ENCODE peak calls at places on chromosome 17, in seven cellular contexts. W is hepatocyte; R is CD8-positive, alpha-beta memory T cell; T is right atrium auricular region; A is tibial artery; S is adrenal gland; U is neural progenitor cell. L is an unnamed sample. For H3K36me3, the result is how much of the 10 kb centered on the place peaks cover.

GRCh38 chr17:74715144-74715543 is 2.4 kb upstream of the CD300LF start:
- DNase-seq in W (peak), R (no peak), T (no peak), A (no peak), S (no peak), U (no peak), L (peak)

GRCh38 chr17:12085076-12085949 is 64.6 kb downstream of the MAP2K4 start:
- DNase-seq in W (no peak), R (no peak), T (no peak), A (no peak), S (no peak), U (no peak), L (no peak)

GRCh38 chr17:69734656-69735055 is 320.2 kb downstream of the MAP2K6 start:
- DNase-seq in W (no peak), R (no peak), T (no peak), A (no peak), S (no peak), U (no peak), L (no peak)

GRCh38 chr17:4833941-4834501 is 881 bp downstream of the MINK1 start:
- DNase-seq in W (peak), R (no peak), T (peak), A (no peak), S (peak), U (peak), L (peak)

GRCh38 chr17:77434136-77435114 is 293.7 kb downstream of the SEC14L1 start:
- DNase-seq in W (no peak), R (no peak), T (no peak), A (no peak), S (no peak), U (no peak), L (no peak)

GRCh38 chr17:50988427-50988826 is 122.3 kb upstream of the TOB1 start:
- DNase-seq in W (no peak), R (no peak), T (no peak), A (no peak), S (no peak), U (no peak), L (no peak)

GRCh38 chr17:45906927-45907622 is 12.7 kb downstream of the MAPT start:
- DNase-seq in W (no peak), R (no peak), T (no peak), A (no peak), S (no peak), U (no peak), L (no peak)

GRCh38 chr17:44222112-44222869 is 2.8 kb upstream of the UBTF start:
- DNase-seq in W (peak), R (no peak), T (peak), A (peak), S (peak), U (peak), L (peak)

GRCh38 chr17:1898332-1898731 is 68.5 kb downstream of the RPA1 start:
- DNase-seq in W (no peak), R (no peak), T (no peak), A (no peak), S (no peak), U (no peak), L (no peak)

GRCh38 chr17:46182961-46183360 is 10.3 kb downstream of the KANSL1 start:
- DNase-seq in W (peak), R (no peak), T (no peak), A (no peak), S (no peak), U (peak), L (no peak)

GRCh38 chr17:28958820-28959455 is 7.6 kb upstream of the PHF12 start:
- DNase-seq in W (no peak), R (no peak), T (no peak), A (peak), S (no peak), U (no peak), L (no peak)

GRCh38 chr17:13626703-13627102 is 25.0 kb upstream of the HS3ST3A1 start:
- DNase-seq in W (no peak), R (no peak), T (no peak), A (no peak), S (no peak), U (no peak), L (no peak)

GRCh38 chr17:18377437-18378204 is at the start of gene EVPLL:
- DNase-seq in W (no peak), R (no peak), T (peak), A (no peak), S (peak), U (no peak), L (peak)

GRCh38 chr17:31373150-31374082 is 18.1 kb upstream of the RAB11FIP4 start:
- DNase-seq in W (peak), R (no peak), T (no peak), A (no peak), S (peak), U (peak), L (peak)

GRCh38 chr17:75688209-75688771 is 21.2 kb downstream of the SAP30BP start:
- DNase-seq in W (no peak), R (no peak), T (no peak), A (no peak), S (no peak), U (peak), L (no peak)

GRCh38 chr17:44653954-44654353 is 2.3 kb upstream of the MEIOC start:
- DNase-seq in W (no peak), R (no peak), T (no peak), A (no peak), S (no peak), U (no peak), L (no peak)

GRCh38 chr17:77681820-77682219 is 276.7 kb upstream of the TNRC6C start:
- DNase-seq in W (peak), R (no peak), T (no peak), A (peak), S (peak), U (no peak), L (no peak)

GRCh38 chr17:75081611-75082540 is 5.9 kb upstream of the SLC16A5 start:
- DNase-seq in W (peak), R (no peak), T (no peak), A (no peak), S (no peak), U (no peak), L (no peak)

GRCh38 chr17:40696651-40697072 is 6.9 kb downstream of the KRT24 start:
- DNase-seq in W (no peak), R (no peak), T (no peak), A (no peak), S (no peak), U (no peak), L (no peak)

GRCh38 chr17:62048262-62048661 is 16.8 kb downstream of the MED13 start:
- DNase-seq in W (no peak), R (no peak), T (no peak), A (no peak), S (no peak), U (no peak), L (no peak)

GRCh38 chr17:62051053-62051452 is 14.0 kb downstream of the MED13 start:
- DNase-seq in W (no peak), R (no peak), T (no peak), A (no peak), S (no peak), U (no peak), L (no peak)

GRCh38 chr17:62049299-62049698 is 15.8 kb downstream of the MED13 start:
- DNase-seq in W (no peak), R (no peak), T (no peak), A (no peak), S (no peak), U (no peak), L (no peak)

GRCh38 chr17:62057696-62058095 is 7.4 kb downstream of the MED13 start:
- DNase-seq in W (no peak), R (no peak), T (no peak), A (no peak), S (no peak), U (no peak), L (no peak)

DNA sequence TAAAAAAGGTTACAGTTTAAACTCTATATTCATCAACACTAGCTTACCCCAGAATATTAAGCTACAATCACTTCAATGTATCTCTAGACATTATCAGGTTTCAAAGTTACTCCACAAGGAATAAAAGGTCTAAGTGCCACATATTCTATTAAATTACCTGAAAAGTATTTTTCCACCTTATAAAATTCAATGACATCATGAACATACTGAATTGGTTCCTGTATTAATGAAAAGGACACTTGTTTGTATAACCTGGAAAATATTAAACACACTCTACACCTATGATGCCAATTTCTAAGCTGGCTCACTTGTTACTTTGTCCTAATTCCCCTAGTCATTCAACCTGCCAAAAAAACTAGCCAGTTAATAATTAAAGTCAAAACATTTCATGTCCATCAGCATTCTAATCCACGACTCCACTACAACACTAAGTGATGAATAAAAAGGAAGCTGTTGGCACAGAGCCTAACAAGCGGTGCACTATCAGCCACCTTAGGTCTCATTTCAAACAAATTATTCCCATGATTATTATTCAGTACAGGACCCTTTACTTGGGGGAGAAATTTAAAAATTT is 12.2 kb downstream of the MED13 start:
- DNase-seq in W (no peak), R (no peak), T (no peak), A (no peak), S (no peak), U (no peak), L (no peak)
- H3K36me3 ChIP-seq in W (under half), R (under half), T (under half), A (under half), S (under half), U (under half), L (under half)

GRCh38 chr17:2962729-2963128 is 100.7 kb downstream of the OR1D5 start:
- DNase-seq in W (no peak), R (no peak), T (no peak), A (peak), S (no peak), U (no peak), L (no peak)

GRCh38 chr17:2962236-2962635 is 101.2 kb downstream of the OR1D5 start:
- DNase-seq in W (no peak), R (no peak), T (no peak), A (peak), S (no peak), U (no peak), L (no peak)

GRCh38 chr17:2959371-2960130 is 103.9 kb downstream of the OR1D5 start:
- DNase-seq in W (no peak), R (no peak), T (no peak), A (no peak), S (no peak), U (no peak), L (no peak)

GRCh38 chr17:2963332-2964027 is 99.9 kb downstream of the OR1D5 start:
- DNase-seq in W (no peak), R (no peak), T (no peak), A (peak), S (no peak), U (no peak), L (no peak)

DNA sequence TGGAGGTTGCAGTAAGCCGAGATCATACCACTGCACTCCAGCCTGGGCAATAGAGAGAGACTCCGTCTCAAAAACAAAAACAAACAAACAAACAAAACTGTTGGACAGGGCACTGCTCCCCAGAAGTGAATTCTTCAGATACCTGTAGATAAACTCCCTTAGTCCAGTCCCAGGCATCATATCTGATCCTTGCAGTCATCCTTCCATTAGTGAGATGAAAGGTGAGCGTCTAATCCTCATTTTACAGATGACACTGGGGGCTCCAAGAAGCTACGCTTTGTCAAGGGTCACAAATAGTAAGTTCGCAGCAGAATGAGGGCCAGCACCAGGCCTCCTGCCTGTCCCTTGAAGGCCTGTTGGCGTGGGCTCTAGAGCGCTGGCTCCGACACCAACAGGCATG is 102.0 kb downstream of the OR1D5 start:
- DNase-seq in W (no peak), R (no peak), T (no peak), A (no peak), S (no peak), U (no peak), L (no peak)
- H3K36me3 ChIP-seq in W (under half), R (under half), T (under half), A (under half), S (under half), U (under half), L (under half)

DNA sequence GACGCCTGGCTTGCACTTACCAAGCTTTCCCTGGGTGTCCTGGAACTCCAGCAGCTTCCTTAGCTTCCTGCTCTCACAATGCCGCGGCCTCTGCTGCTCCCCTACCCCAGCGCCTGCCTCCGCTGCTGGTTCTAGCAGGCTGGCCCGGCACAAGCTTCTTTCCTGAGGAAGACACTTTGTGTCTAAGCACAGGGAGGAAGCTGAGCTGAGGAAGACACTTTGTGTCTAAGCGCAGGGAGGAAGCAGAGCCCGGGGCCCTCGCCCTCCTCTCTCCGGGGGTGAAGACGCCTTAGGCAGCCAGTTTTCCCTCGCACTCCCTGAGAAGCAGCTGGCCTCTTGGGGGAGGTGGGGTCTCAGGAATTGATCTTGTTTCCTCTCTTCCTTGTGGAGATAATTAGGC is 64.9 kb downstream of the PLD6 start:
- DNase-seq in W (no peak), R (no peak), T (no peak), A (no peak), S (peak), U (peak), L (no peak)
- H3K36me3 ChIP-seq in W (under half), R (under half), T (half or more), A (half or more), S (half or more), U (under half), L (under half)

DNA sequence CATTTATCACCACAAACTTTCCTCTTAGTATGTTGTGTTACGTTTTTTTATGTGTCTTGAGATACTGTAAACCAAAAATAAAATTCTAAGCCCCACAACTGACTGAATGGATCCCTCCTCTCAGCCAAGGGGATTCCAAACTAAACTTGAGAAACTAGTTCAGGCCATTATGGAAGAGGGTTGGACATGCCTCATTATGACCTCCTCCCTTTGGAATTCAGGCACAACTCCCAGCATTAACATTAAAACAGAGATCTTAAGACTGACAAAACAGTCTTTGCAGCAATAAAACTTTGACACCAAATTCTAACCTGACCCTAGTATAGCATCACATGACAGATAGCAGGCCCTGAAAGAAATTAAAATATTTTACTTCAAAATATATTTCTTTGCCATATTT is 51.1 kb upstream of the SLC47A1 start:
- DNase-seq in W (no peak), R (no peak), T (no peak), A (no peak), S (no peak), U (no peak), L (no peak)
- H3K36me3 ChIP-seq in W (under half), R (under half), T (under half), A (under half), S (under half), U (under half), L (under half)

GRCh38 chr17:71580220-71580619 is 540.6 kb upstream of the SOX9 start:
- DNase-seq in W (no peak), R (no peak), T (no peak), A (no peak), S (no peak), U (no peak), L (no peak)

DNA sequence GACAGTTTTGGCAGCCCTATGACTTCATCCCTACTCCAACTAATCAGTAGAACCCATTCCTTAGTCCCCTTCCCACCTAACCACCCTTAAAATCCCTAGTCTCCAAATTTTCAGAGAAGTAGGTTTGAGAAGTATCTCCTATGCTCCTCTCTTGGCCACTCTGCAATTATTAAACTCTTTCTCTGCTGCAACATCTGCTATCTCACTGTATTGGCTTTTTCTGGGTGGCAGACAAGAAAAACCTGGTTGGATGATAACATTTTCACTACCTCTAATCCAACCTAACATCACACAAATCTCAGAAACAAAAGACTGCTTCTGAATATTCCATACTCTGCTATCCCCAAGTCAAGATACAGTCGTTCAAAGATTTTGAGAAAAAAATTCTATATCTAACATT is 542.4 kb upstream of the SOX9 start:
- DNase-seq in W (no peak), R (no peak), T (no peak), A (no peak), S (no peak), U (no peak), L (no peak)
- H3K36me3 ChIP-seq in W (under half), R (under half), T (under half), A (under half), S (under half), U (under half), L (under half)

L was measured in small intestine.